ENCODE peak calls at places on chromosomes 3 and 15, in four cellular contexts. N is neural progenitor cell, J is adrenal gland, C is HL-60. H is an unnamed sample.

GRCh38 chr15:92714071-92714456 is 58.5 kb upstream of the FAM174B start:
- DNase-seq in J (peak), N (peak), C (no peak), H (no peak)

GRCh38 chr3:127488141-127488672 is 102.3 kb downstream of the TPRA1 start:
- DNase-seq in J (peak), N (no peak), C (no peak), H (no peak)

GRCh38 chr3:173589116-173589515 is 191.6 kb downstream of the NLGN1 start:
- DNase-seq in N (no peak), J (no peak), C (no peak), H (no peak)

GRCh38 chr15:55535436-55535835 is 27.4 kb upstream of the DNAAF4 start:
- DNase-seq in C (no peak), N (no peak), J (no peak), H (no peak)

GRCh38 chr3:194879126-194879887 is 193.6 kb downstream of the FAM43A start:
- DNase-seq in C (peak), J (no peak), N (no peak), H (no peak)

GRCh38 chr3:99471353-99472323 is 166.8 kb upstream of the COL8A1 start:
- DNase-seq in J (no peak), C (no peak), N (no peak), H (no peak)

GRCh38 chr3:195079636-195080035 is 191.3 kb downstream of the XXYLT1 start:
- DNase-seq in N (no peak), J (no peak), C (no peak), H (no peak)

GRCh38 chr3:10198761-10199688 is 34.3 kb downstream of the IRAK2 start:
- DNase-seq in J (no peak), C (peak), N (no peak), H (peak)

GRCh38 chr3:138019288-138020069 is 9.5 kb downstream of the CLDN18 start:
- DNase-seq in C (no peak), N (no peak), J (no peak), H (no peak)

GRCh38 chr3:119401502-119402440 is 61.6 kb downstream of the TMEM39A start:
- DNase-seq in C (no peak), N (no peak), J (no peak), H (no peak)

GRCh38 chr3:149902498-149903139 is 68.1 kb downstream of the PFN2 start:
- DNase-seq in N (no peak), J (no peak), C (no peak), H (no peak)

GRCh38 chr3:76497636-76498035 is 542.3 kb upstream of the ROBO2 start:
- DNase-seq in J (no peak), C (no peak), N (peak), H (peak)

GRCh38 chr15:99564221-99565030 is 1.4 kb upstream of the MEF2A start:
- DNase-seq in J (peak), C (peak), N (peak), H (no peak)

GRCh38 chr3:187987919-187988318 is 166.0 kb upstream of the LPP start:
- DNase-seq in N (no peak), J (no peak), C (no peak), H (no peak)

GRCh38 chr3:77296527-77296926 is 256.6 kb downstream of the ROBO2 start:
- DNase-seq in C (no peak), N (no peak), J (no peak), H (no peak)

GRCh38 chr3:46406786-46407611 is at the start of the genes CCR5AS and CCRL2:
- DNase-seq in J (peak), C (peak), N (no peak), H (no peak)

GRCh38 chr15:90001683-90002427 is 731 bp downstream of the ZNF710 start:
- DNase-seq in N (peak), C (peak), J (peak), H (no peak)

GRCh38 chr3:117439812-117440211 is 730.2 kb downstream of the TUSC7 start:
- DNase-seq in J (no peak), C (peak), N (peak), H (peak)
- TF ChIP-seq CTCF in J (no peak), C (no peak), N (peak), H (peak)

GRCh38 chr3:48997102-48997637 is 7.1 kb downstream of the P4HTM start:
- DNase-seq in N (no peak), J (no peak), C (no peak), H (no peak)
- TF ChIP-seq CTCF in N (no peak), J (no peak), C (no peak), H (no peak)

GRCh38 chr3:155760653-155761052 is 15.8 kb upstream of the PLCH1 start:
- DNase-seq in J (no peak), N (no peak), C (no peak), H (no peak)

GRCh38 chr3:155766206-155766605 is 21.3 kb upstream of the PLCH1 start:
- DNase-seq in N (no peak), J (no peak), C (no peak), H (peak)

DNA sequence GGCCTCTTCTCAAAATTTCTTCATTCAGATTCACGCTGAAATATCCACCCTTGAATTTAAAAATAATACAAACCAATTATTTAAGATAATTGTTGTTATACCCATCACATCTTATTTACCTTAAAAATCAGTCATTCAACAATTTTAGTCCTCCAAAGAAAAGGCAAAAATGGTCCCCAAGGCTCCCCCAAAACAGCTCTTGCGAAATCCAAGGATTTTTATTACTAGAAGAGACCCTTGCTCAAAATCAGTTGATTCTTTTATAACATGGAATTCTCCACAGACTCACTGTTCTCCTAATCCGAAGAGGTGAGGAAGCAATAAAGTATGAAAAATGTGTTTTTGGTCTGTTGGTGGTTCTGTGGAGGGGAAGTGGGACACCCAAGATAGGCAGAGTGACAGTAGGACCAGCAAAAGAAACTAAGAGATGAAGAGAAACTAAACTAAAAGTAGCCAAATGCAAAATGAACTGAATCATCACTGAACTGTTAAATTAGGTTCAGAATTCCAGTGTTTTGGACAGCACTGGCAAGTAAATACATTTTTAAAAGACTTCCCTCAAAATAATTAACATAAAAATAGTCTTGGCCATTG is 19.1 kb upstream of the PLCH1 start:
- DNase-seq in J (no peak), N (no peak), C (no peak), H (no peak)
- TF ChIP-seq CTCF in J (no peak), N (no peak), C (no peak), H (no peak)

GRCh38 chr15:70265466-70265978 is 167.8 kb upstream of the TLE3 start:
- DNase-seq in J (no peak), C (no peak), N (no peak), H (no peak)
- TF ChIP-seq CTCF in J (no peak), C (no peak), N (peak), H (peak)

GRCh38 chr15:63915888-63916731 is 82.4 kb upstream of the HERC1 start:
- DNase-seq in C (no peak), J (no peak), N (peak), H (no peak)
- TF ChIP-seq CTCF in C (no peak), J (peak), N (peak), H (peak)

GRCh38 chr3:143754090-143754489 is 94.2 kb downstream of the SLC9A9 start:
- DNase-seq in J (no peak), C (no peak), N (no peak), H (no peak)

GRCh38 chr3:143757691-143758090 is 90.6 kb downstream of the SLC9A9 start:
- DNase-seq in C (no peak), N (no peak), J (no peak), H (no peak)

GRCh38 chr3:143753456-143753855 is 94.8 kb downstream of the SLC9A9 start:
- DNase-seq in C (no peak), N (no peak), J (no peak), H (no peak)

GRCh38 chr3:143751643-143752178 is 96.6 kb downstream of the SLC9A9 start:
- DNase-seq in N (no peak), J (no peak), C (no peak), H (no peak)

DNA sequence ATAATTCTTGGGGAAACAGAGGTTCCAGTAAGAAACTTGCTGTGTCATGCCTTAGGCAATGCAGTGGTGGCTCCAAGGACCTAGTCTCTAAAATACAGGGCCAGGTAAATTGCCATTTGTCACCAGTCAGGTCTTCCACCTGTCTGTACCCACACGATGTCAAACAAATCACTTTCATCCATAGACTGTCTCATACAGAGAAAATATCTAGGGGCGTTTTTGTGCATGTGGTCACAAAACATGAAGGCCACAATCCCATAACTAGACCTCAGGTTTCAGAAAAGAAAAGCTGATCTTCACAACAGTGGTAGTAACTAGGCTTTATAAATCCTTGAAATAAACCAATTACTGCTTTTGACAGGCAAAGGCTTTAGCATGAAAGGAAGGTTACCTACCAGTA is 92.3 kb downstream of the SLC9A9 start:
- DNase-seq in N (no peak), J (no peak), C (no peak), H (no peak)
- TF ChIP-seq CTCF in N (no peak), J (no peak), C (no peak), H (no peak)

DNA sequence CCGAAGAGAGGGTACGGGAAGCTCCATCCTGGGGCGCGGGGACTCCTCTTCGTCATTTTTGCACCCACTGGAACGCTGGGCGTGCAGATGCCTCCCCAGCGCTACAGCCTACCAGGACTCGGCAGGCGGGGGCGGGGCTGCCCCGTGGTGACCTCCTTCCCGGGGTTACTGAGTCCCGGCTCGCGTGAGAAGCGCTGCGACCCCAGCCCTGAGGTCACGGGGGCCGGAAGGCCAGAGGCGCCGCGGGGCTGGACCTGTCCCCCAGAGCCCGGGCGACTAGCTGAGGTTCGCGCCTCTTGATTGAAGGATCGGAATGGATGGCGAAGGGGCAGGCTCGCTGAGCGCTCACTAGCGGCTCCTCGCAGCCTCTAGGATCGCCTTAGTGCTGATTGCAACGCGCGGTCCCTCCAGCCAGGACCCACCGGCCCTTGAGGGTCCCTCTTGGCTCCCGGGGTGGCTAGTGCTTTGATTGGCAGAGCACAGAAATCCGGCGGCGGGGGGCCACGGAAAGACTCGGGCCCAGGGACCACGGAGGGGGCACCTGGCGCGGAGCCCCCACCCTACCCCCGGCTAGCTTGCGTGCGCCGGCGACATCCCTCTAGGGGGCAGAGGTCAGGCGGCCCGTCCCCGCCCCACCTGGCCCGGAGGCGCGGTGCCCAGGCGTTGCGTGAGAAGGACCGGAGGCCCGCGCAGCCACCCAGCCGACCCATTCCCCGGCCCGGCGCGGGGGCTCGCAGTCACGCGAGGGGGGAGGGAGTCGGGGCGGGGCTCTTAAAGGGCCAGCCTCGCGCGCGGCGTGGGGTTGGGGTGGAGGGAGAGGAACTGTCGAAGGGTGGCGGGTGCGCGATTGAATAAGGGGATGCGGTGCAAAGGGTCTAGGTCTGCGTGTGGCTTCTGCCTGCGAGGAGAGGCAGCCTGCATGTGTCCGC is 781 bp upstream of the CYP1A1 start:
- DNase-seq in C (peak), N (peak), J (peak), H (no peak)
- TF ChIP-seq CTCF in C (no peak), N (peak), J (no peak), H (no peak)